ENCODE peak calls at places on chromosome 9, in eight cellular contexts. B is body of pancreas; J is heart right ventricle; C is CD8-positive, alpha-beta T cell; L is neural progenitor cell; Z is heart left ventricle; R is tibial artery; O is ovary. Y is an unnamed sample.

GRCh38 chr9:21096172-21096900 is 18.6 kb upstream of the IFNB1 start:
- DNase-seq in R (no peak), O (no peak), C (peak; percentile 48), J (no peak), B (no peak), L (no peak), Z (no peak), Y (peak; percentile 48)

GRCh38 chr9:127209948-127210621 is 54.5 kb upstream of the GARNL3 start:
- DNase-seq in C (no peak), Z (no peak), J (no peak), B (no peak), O (no peak), L (no peak), R (no peak), Y (no peak)

GRCh38 chr9:116156621-116157314 is 3.2 kb downstream of the PAPPA start:
- DNase-seq in C (no peak), O (peak; percentile 74), R (peak; percentile 73), J (peak; percentile 79), Z (peak; percentile 80), L (peak; percentile 67), B (peak; percentile 58), Y (peak; percentile 73)

GRCh38 chr9:123637940-123638634 is 282.1 kb downstream of the CRB2 start:
- DNase-seq in Z (no peak), J (no peak), C (peak; percentile 20), R (no peak), O (peak; percentile 29), B (no peak), L (no peak), Y (no peak)

GRCh38 chr9:94511134-94511942 is 43.5 kb upstream of the PCAT7 start:
- DNase-seq in J (no peak), L (no peak), Z (no peak), C (no peak), R (no peak), B (no peak), O (no peak), Y (peak; percentile 49)

GRCh38 chr9:32783168-32783891 is at the start of gene TMEM215:
- DNase-seq in J (no peak), Z (no peak), L (peak; percentile 88), B (no peak), R (no peak), C (peak; percentile 15), O (no peak), Y (no peak)

GRCh38 chr9:130946778-130947617 is 8.0 kb upstream of the FIBCD1 start:
- DNase-seq in Z (no peak), C (no peak), O (no peak), L (no peak), R (no peak), B (no peak), J (no peak), Y (peak; percentile 66)

GRCh38 chr9:91680129-91680528 is 256.5 kb upstream of the NFIL3 start:
- DNase-seq in R (no peak), B (no peak), O (no peak), L (no peak), J (no peak), C (no peak), Z (no peak), Y (no peak)

GRCh38 chr9:81801190-81801589 is 111.8 kb upstream of the TLE1 start:
- DNase-seq in O (no peak), C (no peak), R (no peak), Z (no peak), L (no peak), B (no peak), J (no peak), Y (no peak)

GRCh38 chr9:68690088-68690487 is 15.0 kb upstream of the PIP5K1B start:
- DNase-seq in J (peak; percentile 47), L (peak; percentile 58), B (peak; percentile 77), Z (peak; percentile 54), C (no peak), R (peak; percentile 53), O (peak; percentile 19), Y (no peak)

GRCh38 chr9:83061036-83061435 is 1.9 kb downstream of the RASEF start:
- DNase-seq in Z (no peak), C (no peak), O (no peak), B (no peak), R (no peak), J (no peak), L (no peak), Y (peak; percentile 93)

GRCh38 chr9:31590091-31590490 is 794.4 kb upstream of the ACO1 start:
- DNase-seq in C (no peak), O (no peak), L (no peak), B (no peak), J (no peak), R (no peak), Z (no peak), Y (no peak)

GRCh38 chr9:6552033-6552737 is 93.3 kb downstream of the GLDC start:
- DNase-seq in Z (no peak), O (no peak), C (no peak), B (no peak), J (no peak), L (no peak), R (no peak), Y (no peak)

GRCh38 chr9:20242767-20243166 is 379.5 kb downstream of the MLLT3 start:
- DNase-seq in Z (no peak), J (no peak), O (no peak), R (no peak), C (peak; percentile 20), L (no peak), B (no peak), Y (no peak)

GRCh38 chr9:88183798-88184495 is 45.7 kb upstream of the SPATA31C2 start:
- DNase-seq in C (no peak), L (no peak), R (no peak), O (no peak), B (peak; percentile 17), Z (no peak), J (no peak), Y (no peak)

GRCh38 chr9:86639899-86640379 is 285.7 kb upstream of the TUT7 start:
- DNase-seq in R (no peak), O (no peak), C (no peak), L (no peak), Z (no peak), J (no peak), B (peak; percentile 32), Y (peak; percentile 75)

GRCh38 chr9:121811140-121811539 is 159.7 kb downstream of the DAB2IP start:
- DNase-seq in B (no peak), J (no peak), C (no peak), O (no peak), R (no peak), Z (no peak), L (no peak), Y (no peak)

GRCh38 chr9:31272456-31273295 is 1111.8 kb upstream of the ACO1 start:
- DNase-seq in R (no peak), C (no peak), L (no peak), B (no peak), J (no peak), O (no peak), Z (no peak), Y (peak; percentile 5)

DNA sequence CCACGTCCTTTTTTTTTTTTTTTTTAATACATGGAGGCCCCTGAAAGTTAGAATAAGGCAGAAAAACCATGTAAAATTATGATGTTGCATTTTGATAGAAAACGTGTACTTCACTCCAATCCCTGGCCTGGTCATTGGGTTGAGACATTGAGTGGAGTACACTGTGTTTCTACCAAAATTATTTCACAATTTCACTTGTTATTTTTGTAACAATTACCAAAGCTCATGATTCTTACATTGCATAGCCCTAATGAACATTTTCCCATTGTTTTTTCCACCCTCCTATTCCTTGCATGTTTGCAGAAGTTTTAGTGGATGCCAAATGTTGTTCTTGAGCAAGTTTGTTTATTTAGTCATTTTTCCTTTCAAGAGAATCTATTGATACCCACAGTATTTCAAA is 21.9 kb downstream of the MAMDC2 start:
- DNase-seq in C (no peak), R (no peak), J (no peak), B (no peak), O (no peak), Z (no peak), L (no peak), Y (no peak)
- H3K27ac ChIP-seq in C (no peak overlapping the region), R (peak overlapping the region; percentile 77), J (no peak overlapping the region), B (no peak overlapping the region), O (no peak overlapping the region), Z (no peak overlapping the region), L (no peak overlapping the region), Y (no peak overlapping the region)

GRCh38 chr9:18941060-18941746 is 91.8 kb downstream of the SAXO1 start:
- DNase-seq in R (no peak), O (no peak), J (no peak), C (no peak), L (no peak), Z (no peak), B (no peak), Y (no peak)

GRCh38 chr9:18935521-18935920 is 97.5 kb downstream of the SAXO1 start:
- DNase-seq in C (no peak), O (no peak), R (no peak), L (peak; percentile 23), B (no peak), J (no peak), Z (no peak), Y (no peak)

GRCh38 chr9:18939943-18940342 is 93.1 kb downstream of the SAXO1 start:
- DNase-seq in C (no peak), R (no peak), B (no peak), L (no peak), Z (no peak), J (no peak), O (no peak), Y (no peak)

GRCh38 chr9:18936094-18936871 is 96.7 kb downstream of the SAXO1 start:
- DNase-seq in C (no peak), J (no peak), L (no peak), O (no peak), B (no peak), R (no peak), Z (no peak), Y (no peak)
- H3K4me3 ChIP-seq in C (no peak overlapping the region), J (no peak overlapping the region), L (no peak overlapping the region), O (no peak overlapping the region), B (no peak overlapping the region), R (no peak overlapping the region), Z (no peak overlapping the region), Y (no peak overlapping the region)

GRCh38 chr9:128551652-128552152 is 685 bp upstream of the SPTAN1 start:
- DNase-seq in B (no peak), L (no peak), Z (no peak), J (no peak), O (no peak), C (no peak), R (no peak), Y (no peak)
- H3K27ac ChIP-seq in B (peak overlapping the region; percentile 51), L (no peak overlapping the region), Z (peak overlapping the region; percentile 96), J (peak overlapping the region; percentile 100), O (peak overlapping the region; percentile 70), C (peak overlapping the region; percentile 92), R (peak overlapping the region; percentile 97), Y (no peak overlapping the region)

GRCh38 chr9:125126019-125126746 is 17.1 kb downstream of the SCAI start:
- DNase-seq in O (peak; percentile 62), Z (peak; percentile 73), R (peak; percentile 93), L (no peak), C (peak; percentile 91), B (peak; percentile 62), J (peak; percentile 68), Y (peak; percentile 15)
- H3K4me3 ChIP-seq in O (no peak overlapping the region), Z (no peak overlapping the region), R (no peak overlapping the region), L (no peak overlapping the region), C (no peak overlapping the region), B (no peak overlapping the region), J (no peak overlapping the region), Y (no peak overlapping the region)

DNA sequence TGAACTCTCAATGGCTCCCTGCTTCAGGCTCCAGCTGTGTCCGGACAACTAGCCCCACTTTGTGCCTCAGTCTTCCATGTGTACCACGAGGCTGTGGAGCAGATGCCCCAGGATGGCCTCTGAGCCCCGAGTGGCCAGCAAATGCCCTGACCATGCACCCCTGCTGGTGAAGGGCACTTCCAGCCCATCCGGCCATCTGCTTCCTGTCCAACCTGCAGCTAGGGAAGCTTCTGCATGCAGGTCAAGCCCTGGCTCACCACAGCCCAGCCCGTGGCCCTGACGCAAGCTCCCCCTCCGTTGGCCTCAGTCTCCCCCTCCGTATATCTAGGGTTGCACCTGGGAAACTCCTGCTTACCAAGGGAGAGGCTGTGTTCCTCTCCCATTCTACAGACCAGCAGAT is 4.8 kb downstream of the NINJ1 start:
- DNase-seq in C (peak; percentile 13), R (no peak), L (no peak), B (no peak), J (no peak), O (no peak), Z (peak; percentile 53), Y (no peak)
- H3K27ac ChIP-seq in C (no peak overlapping the region), R (peak overlapping the region; percentile 100), L (no peak overlapping the region), B (no peak overlapping the region), J (peak overlapping the region; percentile 63), O (no peak overlapping the region), Z (peak overlapping the region; percentile 51), Y (no peak overlapping the region)